ENCODE peak calls at places on chromosome X, in ten cellular contexts. T, K, I, V, C, X, F, S, N and R are unnamed samples. For H3K9me3, the result is how much of the 10 kb centered on the place peaks cover.

GRCh38 chrX:32894679-32895078 is 316.7 kb downstream of the DMD start:
- DNase-seq in T (no peak), K (no peak), I (no peak), V (no peak), C (no peak), X (no peak), F (no peak), S (no peak), N (no peak), R (no peak)

GRCh38 chrX:130079824-130080406 is 30.4 kb downstream of the ELF4 start:
- DNase-seq in T (peak), K (peak), I (peak), V (no peak), C (peak), X (peak), F (no peak), S (peak), N (no peak), R (no peak)

GRCh38 chrX:2360731-2361130 is 140.0 kb downstream of the DHRSX start:
- DNase-seq in T (no peak), K (no peak), I (peak), V (no peak), C (no peak), X (no peak), F (no peak), S (peak), N (no peak), R (no peak)

GRCh38 chrX:8005678-8006347 is 78.6 kb upstream of the PNPLA4 start:
- DNase-seq in T (no peak), K (no peak), I (no peak), V (no peak), C (no peak), X (no peak), F (no peak), S (no peak), N (no peak), R (no peak)

GRCh38 chrX:39759526-39760224 is 338.1 kb downstream of the BCOR start:
- DNase-seq in T (peak), K (no peak), I (no peak), V (no peak), C (peak), X (no peak), F (no peak), S (peak), N (no peak), R (no peak)

GRCh38 chrX:13029831-13030771 is 14.3 kb downstream of the FAM9C start:
- DNase-seq in T (no peak), K (peak), I (peak), V (no peak), C (no peak), X (no peak), F (no peak), S (peak), N (no peak), R (no peak)

GRCh38 chrX:50615570-50616158 is 145.0 kb upstream of the DGKK start:
- DNase-seq in T (no peak), K (no peak), I (no peak), V (no peak), C (no peak), X (no peak), F (no peak), S (no peak), N (no peak), R (no peak)

GRCh38 chrX:44071847-44072545 is 98.8 kb upstream of the NDP start:
- DNase-seq in T (no peak), K (no peak), I (no peak), V (no peak), C (no peak), X (peak), F (no peak), S (no peak), N (no peak), R (no peak)

GRCh38 chrX:69130448-69130847 is 34.8 kb downstream of the PJA1 start:
- DNase-seq in T (no peak), K (no peak), I (no peak), V (no peak), C (no peak), X (no peak), F (no peak), S (no peak), N (no peak), R (no peak)

GRCh38 chrX:3286196-3286920 is 60.1 kb downstream of the MXRA5 start:
- DNase-seq in T (no peak), K (no peak), I (no peak), V (no peak), C (no peak), X (peak), F (no peak), S (peak), N (no peak), R (no peak)

GRCh38 chrX:93874554-93874953 is 200.5 kb downstream of the FAM133A start:
- DNase-seq in T (no peak), K (no peak), I (peak), V (no peak), C (no peak), X (no peak), F (no peak), S (no peak), N (no peak), R (no peak)

GRCh38 chrX:48521353-48522243 is at the start of gene EBP:
- DNase-seq in T (peak), K (peak), I (peak), V (peak), C (peak), X (peak), F (peak), S (peak), N (peak), R (peak)
- TF ChIP-seq POLR2A in T (no peak), K (peak), I (peak), V (no peak), C (no peak), X (no peak), F (no peak), S (peak), N (peak), R (no peak)

GRCh38 chrX:22097295-22097694 is 65.2 kb downstream of the PHEX start:
- DNase-seq in T (no peak), K (no peak), I (no peak), V (no peak), C (no peak), X (no peak), F (no peak), S (peak), N (no peak), R (no peak)

GRCh38 chrX:22093550-22093949 is 61.4 kb downstream of the PHEX start:
- DNase-seq in T (no peak), K (no peak), I (no peak), V (no peak), C (no peak), X (no peak), F (no peak), S (peak), N (no peak), R (no peak)

GRCh38 chrX:22090181-22090580 is 58.1 kb downstream of the PHEX start:
- DNase-seq in T (no peak), K (no peak), I (no peak), V (no peak), C (no peak), X (no peak), F (no peak), S (peak), N (no peak), R (no peak)

GRCh38 chrX:22095306-22095705 is 63.2 kb downstream of the PHEX start:
- DNase-seq in T (no peak), K (peak), I (no peak), V (peak), C (peak), X (no peak), F (no peak), S (no peak), N (no peak), R (no peak)
- TF ChIP-seq POLR2AphosphoS5 in T (no peak), K (no peak), I (no peak), V (no peak), C (peak), X (no peak), F (no peak), S (no peak), N (no peak), R (no peak)

DNA sequence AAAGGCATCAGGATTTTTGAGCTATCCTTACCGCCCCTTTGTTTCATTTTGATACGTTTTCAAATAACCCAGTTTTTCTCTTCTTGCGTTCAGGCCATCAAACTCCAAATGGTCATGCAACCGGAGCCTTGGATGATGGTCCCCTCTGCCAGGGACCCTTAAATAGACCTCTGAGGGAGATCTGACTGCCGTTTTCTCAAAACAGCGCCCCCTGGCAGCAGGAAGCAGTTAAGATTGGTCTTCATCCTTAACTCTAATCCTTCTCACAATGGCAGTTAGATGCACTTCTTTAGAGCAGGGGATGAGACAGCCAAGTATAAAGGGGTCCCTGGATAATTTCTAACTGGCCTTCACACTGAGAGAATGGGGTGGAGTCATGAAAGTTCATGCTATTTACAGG is 525.0 kb upstream of the SPANXN1 start:
- DNase-seq in T (no peak), K (no peak), I (no peak), V (no peak), C (no peak), X (no peak), F (no peak), S (no peak), N (no peak), R (no peak)
- H3K9me3 ChIP-seq in T (under half), K (under half), I (half or more), V (under half), C (under half), X (under half), F (under half), S (under half), N (under half), R (under half)

GRCh38 chrX:149707147-149707901 is 4.5 kb upstream of the MAGEA11 start:
- DNase-seq in T (no peak), K (no peak), I (no peak), V (no peak), C (no peak), X (no peak), F (no peak), S (no peak), N (no peak), R (no peak)

GRCh38 chrX:149699761-149700160 is 12.1 kb upstream of the MAGEA11 start:
- DNase-seq in T (no peak), K (no peak), I (no peak), V (no peak), C (no peak), X (no peak), F (no peak), S (no peak), N (no peak), R (no peak)

GRCh38 chrX:149704664-149705063 is 7.2 kb upstream of the MAGEA11 start:
- DNase-seq in T (no peak), K (no peak), I (no peak), V (no peak), C (no peak), X (no peak), F (no peak), S (no peak), N (no peak), R (no peak)
- TF ChIP-seq POLR2A in T (no peak), K (no peak), I (no peak), V (no peak), C (no peak), X (no peak), F (no peak), S (no peak), N (no peak), R (no peak)